ENCODE peak calls at places on chromosomes 11 and 22, in six cellular contexts. One of them, this sample, is unnamed.

GRCh38 chr22:36196254-36197064 is 5.2 kb downstream of the APOL4 start:
- DNase-seq in Calu3: no peak
- DNase-seq in pancreas: no peak
- DNase-seq in heart right ventricle: no peak
- DNase-seq in astrocyte of the cerebellum: no peak
- DNase-seq in MCF 10A: no peak
- DNase-seq in this sample: no peak

GRCh38 chr22:25898707-25899365 is 156.8 kb downstream of the MYO18B start:
- DNase-seq in Calu3: no peak
- DNase-seq in pancreas: no peak
- DNase-seq in heart right ventricle: no peak
- DNase-seq in astrocyte of the cerebellum: no peak
- DNase-seq in MCF 10A: no peak
- DNase-seq in this sample: no peak

GRCh38 chr22:31715157-31715778 is 34.7 kb downstream of the PRR14L start:
- DNase-seq in Calu3: no peak
- DNase-seq in pancreas: no peak
- DNase-seq in heart right ventricle: no peak
- DNase-seq in astrocyte of the cerebellum: no peak
- DNase-seq in MCF 10A: no peak
- DNase-seq in this sample: no peak

GRCh38 chr22:26751217-26751616 is 93.8 kb downstream of the MIAT start:
- DNase-seq in Calu3: no peak
- DNase-seq in pancreas: no peak
- DNase-seq in heart right ventricle: no peak
- DNase-seq in astrocyte of the cerebellum: no peak
- DNase-seq in MCF 10A: no peak
- DNase-seq in this sample: no peak

GRCh38 chr11:119699227-119699626 is 29.8 kb downstream of the NECTIN1 start:
- DNase-seq in Calu3: no peak
- DNase-seq in pancreas: peak; percentile 56
- DNase-seq in heart right ventricle: peak; percentile 83
- DNase-seq in astrocyte of the cerebellum: no peak
- DNase-seq in MCF 10A: peak; percentile 82
- DNase-seq in this sample: no peak

GRCh38 chr11:123594188-123594901 is 60.1 kb downstream of the SCN3B start:
- DNase-seq in Calu3: no peak
- DNase-seq in pancreas: no peak
- DNase-seq in heart right ventricle: no peak
- DNase-seq in astrocyte of the cerebellum: no peak
- DNase-seq in MCF 10A: no peak
- DNase-seq in this sample: no peak

GRCh38 chr11:119108151-119108856 is 1.2 kb downstream of the C2CD2L start:
- DNase-seq in Calu3: peak; percentile 52
- DNase-seq in pancreas: peak; percentile 42
- DNase-seq in heart right ventricle: no peak
- DNase-seq in astrocyte of the cerebellum: no peak
- DNase-seq in MCF 10A: peak; percentile 77
- DNase-seq in this sample: peak; percentile 81

GRCh38 chr22:20450551-20450906 is 12.9 kb upstream of the SCARF2 start:
- DNase-seq in Calu3: no peak
- DNase-seq in pancreas: no peak
- DNase-seq in heart right ventricle: no peak
- DNase-seq in astrocyte of the cerebellum: no peak
- DNase-seq in MCF 10A: no peak
- DNase-seq in this sample: no peak

GRCh38 chr11:7575841-7576451 is 62.1 kb downstream of the PPFIBP2 start:
- DNase-seq in Calu3: peak; percentile 68
- DNase-seq in pancreas: no peak
- DNase-seq in heart right ventricle: peak; percentile 37
- DNase-seq in astrocyte of the cerebellum: peak; percentile 26
- DNase-seq in MCF 10A: peak; percentile 59
- DNase-seq in this sample: peak; percentile 48

GRCh38 chr22:26718905-26719304 is 61.5 kb downstream of the MIAT start:
- DNase-seq in Calu3: no peak
- DNase-seq in pancreas: no peak
- DNase-seq in heart right ventricle: no peak
- DNase-seq in astrocyte of the cerebellum: peak; percentile 95
- DNase-seq in MCF 10A: peak; percentile 34
- DNase-seq in this sample: no peak

GRCh38 chr11:134370526-134371435 is 39.0 kb downstream of the GLB1L2 start:
- DNase-seq in Calu3: no peak
- DNase-seq in pancreas: no peak
- DNase-seq in heart right ventricle: no peak
- DNase-seq in astrocyte of the cerebellum: no peak
- DNase-seq in MCF 10A: no peak
- DNase-seq in this sample: no peak

GRCh38 chr22:46028069-46028991 is 51.4 kb upstream of the WNT7B start:
- DNase-seq in Calu3: no peak
- DNase-seq in pancreas: peak; percentile 18
- DNase-seq in heart right ventricle: no peak
- DNase-seq in astrocyte of the cerebellum: no peak
- DNase-seq in MCF 10A: no peak
- DNase-seq in this sample: no peak

GRCh38 chr22:45537734-45538181 is 35.1 kb downstream of the FBLN1 start:
- DNase-seq in Calu3: no peak
- DNase-seq in pancreas: no peak
- DNase-seq in heart right ventricle: peak; percentile 58
- DNase-seq in astrocyte of the cerebellum: peak; percentile 90
- DNase-seq in MCF 10A: peak; percentile 97
- DNase-seq in this sample: peak; percentile 94

GRCh38 chr11:121870202-121871045 is 245.6 kb downstream of the BLID start:
- DNase-seq in Calu3: no peak
- DNase-seq in pancreas: no peak
- DNase-seq in heart right ventricle: no peak
- DNase-seq in astrocyte of the cerebellum: no peak
- DNase-seq in MCF 10A: peak; percentile 38
- DNase-seq in this sample: no peak

GRCh38 chr22:36052505-36052941 is 23.9 kb upstream of the RBFOX2 start:
- DNase-seq in Calu3: peak; percentile 84
- DNase-seq in pancreas: no peak
- DNase-seq in heart right ventricle: no peak
- DNase-seq in astrocyte of the cerebellum: no peak
- DNase-seq in MCF 10A: peak; percentile 21
- DNase-seq in this sample: peak; percentile 71

GRCh38 chr11:67438121-67438902 is 830 bp upstream of the PTPRCAP start:
- DNase-seq in Calu3: no peak
- DNase-seq in pancreas: no peak
- DNase-seq in heart right ventricle: no peak
- DNase-seq in astrocyte of the cerebellum: no peak
- DNase-seq in MCF 10A: no peak
- DNase-seq in this sample: no peak

GRCh38 chr11:130523609-130524008 is 75.2 kb downstream of the ADAMTS15 start:
- DNase-seq in Calu3: no peak
- DNase-seq in pancreas: no peak
- DNase-seq in heart right ventricle: peak; percentile 33
- DNase-seq in astrocyte of the cerebellum: peak; percentile 83
- DNase-seq in MCF 10A: no peak
- DNase-seq in this sample: no peak

GRCh38 chr22:44181912-44182590 is 1.3 kb downstream of the PARVG start:
- DNase-seq in Calu3: no peak
- DNase-seq in pancreas: no peak
- DNase-seq in heart right ventricle: no peak
- DNase-seq in astrocyte of the cerebellum: no peak
- DNase-seq in MCF 10A: no peak
- DNase-seq in this sample: no peak

GRCh38 chr11:74634537-74634936 is 42.2 kb downstream of the POLD3 start:
- DNase-seq in Calu3: peak; percentile 36
- DNase-seq in pancreas: peak; percentile 33
- DNase-seq in heart right ventricle: no peak
- DNase-seq in astrocyte of the cerebellum: peak; percentile 37
- DNase-seq in MCF 10A: peak; percentile 94
- DNase-seq in this sample: peak; percentile 87
- TF ChIP-seq CTCF in Calu3: no peak
- TF ChIP-seq CTCF in pancreas: peak; percentile 18
- TF ChIP-seq CTCF in heart right ventricle: peak; percentile 35
- TF ChIP-seq CTCF in astrocyte of the cerebellum: peak; percentile 59
- TF ChIP-seq CTCF in MCF 10A: peak; percentile 33
- TF ChIP-seq CTCF in this sample: peak; percentile 24

GRCh38 chr22:32920734-32921133 is 119.2 kb downstream of the TIMP3 start:
- DNase-seq in Calu3: no peak
- DNase-seq in pancreas: no peak
- DNase-seq in heart right ventricle: no peak
- DNase-seq in astrocyte of the cerebellum: no peak
- DNase-seq in MCF 10A: no peak
- DNase-seq in this sample: no peak

GRCh38 chr22:32932176-32932575 is 126.0 kb downstream of the SYN3 start:
- DNase-seq in Calu3: no peak
- DNase-seq in pancreas: no peak
- DNase-seq in heart right ventricle: no peak
- DNase-seq in astrocyte of the cerebellum: no peak
- DNase-seq in MCF 10A: no peak
- DNase-seq in this sample: no peak

GRCh38 chr22:32926600-32926999 is 125.1 kb downstream of the TIMP3 start:
- DNase-seq in Calu3: peak; percentile 34
- DNase-seq in pancreas: no peak
- DNase-seq in heart right ventricle: no peak
- DNase-seq in astrocyte of the cerebellum: no peak
- DNase-seq in MCF 10A: peak; percentile 50
- DNase-seq in this sample: peak; percentile 2
- TF ChIP-seq CTCF in Calu3: peak; percentile 53
- TF ChIP-seq CTCF in pancreas: peak; percentile 17
- TF ChIP-seq CTCF in heart right ventricle: peak; percentile 69
- TF ChIP-seq CTCF in astrocyte of the cerebellum: peak; percentile 52
- TF ChIP-seq CTCF in MCF 10A: peak; percentile 35
- TF ChIP-seq CTCF in this sample: peak; percentile 45

GRCh38 chr11:62069961-62070919 is 53.6 kb upstream of the INCENP start:
- DNase-seq in Calu3: no peak
- DNase-seq in pancreas: no peak
- DNase-seq in heart right ventricle: no peak
- DNase-seq in astrocyte of the cerebellum: no peak
- DNase-seq in MCF 10A: no peak
- DNase-seq in this sample: no peak

GRCh38 chr11:62067741-62068140 is 56.1 kb upstream of the INCENP start:
- DNase-seq in Calu3: no peak
- DNase-seq in pancreas: no peak
- DNase-seq in heart right ventricle: no peak
- DNase-seq in astrocyte of the cerebellum: no peak
- DNase-seq in MCF 10A: no peak
- DNase-seq in this sample: no peak

GRCh38 chr11:62069374-62069773 is 54.4 kb upstream of the INCENP start:
- DNase-seq in Calu3: no peak
- DNase-seq in pancreas: no peak
- DNase-seq in heart right ventricle: no peak
- DNase-seq in astrocyte of the cerebellum: no peak
- DNase-seq in MCF 10A: no peak
- DNase-seq in this sample: no peak

GRCh38 chr11:62071408-62071807 is 52.4 kb upstream of the INCENP start:
- DNase-seq in Calu3: no peak
- DNase-seq in pancreas: no peak
- DNase-seq in heart right ventricle: no peak
- DNase-seq in astrocyte of the cerebellum: no peak
- DNase-seq in MCF 10A: no peak
- DNase-seq in this sample: no peak

GRCh38 chr11:62068730-62069129 is 55.1 kb upstream of the INCENP start:
- DNase-seq in Calu3: no peak
- DNase-seq in pancreas: no peak
- DNase-seq in heart right ventricle: no peak
- DNase-seq in astrocyte of the cerebellum: no peak
- DNase-seq in MCF 10A: no peak
- DNase-seq in this sample: no peak
- TF ChIP-seq CTCF in Calu3: no peak
- TF ChIP-seq CTCF in pancreas: no peak
- TF ChIP-seq CTCF in heart right ventricle: no peak
- TF ChIP-seq CTCF in astrocyte of the cerebellum: no peak
- TF ChIP-seq CTCF in MCF 10A: no peak
- TF ChIP-seq CTCF in this sample: no peak

GRCh38 chr22:50570861-50571260 is 7.4 kb downstream of the CPT1B start:
- DNase-seq in Calu3: no peak
- DNase-seq in pancreas: no peak
- DNase-seq in heart right ventricle: no peak
- DNase-seq in astrocyte of the cerebellum: no peak
- DNase-seq in MCF 10A: no peak
- DNase-seq in this sample: no peak
- TF ChIP-seq CTCF in Calu3: no peak
- TF ChIP-seq CTCF in pancreas: no peak
- TF ChIP-seq CTCF in heart right ventricle: no peak
- TF ChIP-seq CTCF in astrocyte of the cerebellum: no peak
- TF ChIP-seq CTCF in MCF 10A: no peak
- TF ChIP-seq CTCF in this sample: no peak

DNA sequence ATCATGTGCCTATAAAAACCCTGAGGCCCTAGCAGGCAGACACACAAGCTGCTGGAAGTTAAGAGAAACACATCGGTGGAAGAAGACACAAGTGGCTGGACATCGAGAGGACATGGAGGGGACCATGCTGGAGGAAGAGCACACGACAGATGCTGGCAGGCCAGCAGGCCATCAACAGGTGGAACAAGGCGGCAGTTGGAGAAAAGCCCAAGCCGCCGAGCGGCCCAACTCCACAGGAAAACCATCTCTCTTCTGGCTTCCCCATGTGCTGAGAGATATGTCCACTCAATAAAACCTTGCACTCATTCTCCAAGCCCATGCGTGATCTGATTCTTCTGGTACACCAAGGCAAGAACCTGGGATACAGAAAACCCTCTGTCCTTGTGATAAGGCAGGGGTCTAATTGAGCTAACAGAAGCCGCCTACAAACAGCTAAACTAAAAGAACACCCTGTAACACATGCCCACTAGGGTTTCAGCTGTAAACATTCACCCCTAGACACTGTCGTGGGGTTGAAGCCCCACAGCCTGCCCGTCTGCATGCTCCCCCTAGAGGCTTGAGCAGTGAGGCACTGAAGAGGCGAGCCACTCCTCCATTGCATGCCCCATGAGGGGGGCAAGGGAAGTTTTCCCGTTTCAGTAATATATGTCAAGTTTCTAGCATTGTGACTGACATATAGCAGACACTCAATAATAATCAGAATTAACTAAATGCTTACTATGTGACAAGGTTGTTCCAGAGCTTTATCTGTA is 39.0 kb upstream of the MMP20 start:
- DNase-seq in Calu3: peak; percentile 35
- DNase-seq in pancreas: no peak
- DNase-seq in heart right ventricle: no peak
- DNase-seq in astrocyte of the cerebellum: no peak
- DNase-seq in MCF 10A: no peak
- DNase-seq in this sample: no peak
- TF ChIP-seq CTCF in Calu3: no peak
- TF ChIP-seq CTCF in pancreas: no peak
- TF ChIP-seq CTCF in heart right ventricle: peak; percentile 17
- TF ChIP-seq CTCF in astrocyte of the cerebellum: peak; percentile 31
- TF ChIP-seq CTCF in MCF 10A: no peak
- TF ChIP-seq CTCF in this sample: no peak

GRCh38 chr11:103682318-103683184 is 353.9 kb upstream of the DDI1 start:
- DNase-seq in Calu3: peak; percentile 68
- DNase-seq in pancreas: peak; percentile 78
- DNase-seq in heart right ventricle: peak; percentile 25
- DNase-seq in astrocyte of the cerebellum: peak; percentile 52
- DNase-seq in MCF 10A: peak; percentile 79
- DNase-seq in this sample: peak; percentile 19
- TF ChIP-seq CTCF in Calu3: peak; percentile 66
- TF ChIP-seq CTCF in pancreas: peak; percentile 80
- TF ChIP-seq CTCF in heart right ventricle: peak; percentile 81
- TF ChIP-seq CTCF in astrocyte of the cerebellum: peak; percentile 82
- TF ChIP-seq CTCF in MCF 10A: peak; percentile 80
- TF ChIP-seq CTCF in this sample: peak; percentile 49

GRCh38 chr11:35507688-35508087 is 17.7 kb downstream of the PAMR1 start:
- DNase-seq in Calu3: no peak
- DNase-seq in pancreas: no peak
- DNase-seq in heart right ventricle: no peak
- DNase-seq in astrocyte of the cerebellum: no peak
- DNase-seq in MCF 10A: peak; percentile 8
- DNase-seq in this sample: no peak
- TF ChIP-seq CTCF in Calu3: no peak
- TF ChIP-seq CTCF in pancreas: no peak
- TF ChIP-seq CTCF in heart right ventricle: no peak
- TF ChIP-seq CTCF in astrocyte of the cerebellum: no peak
- TF ChIP-seq CTCF in MCF 10A: no peak
- TF ChIP-seq CTCF in this sample: no peak

This sample was measured in RWPE1.